ENCODE peak calls at places on chromosome 20, in five cellular contexts. L is neuronal stem cell, S is H9, J is H1, Y is trophoblast cell. B is an unnamed sample.

GRCh38 chr20:19817017-19817416 is 59.0 kb downstream of the RIN2 start:
- DNase-seq in L (no peak), S (no peak), J (no peak), Y (peak), B (peak)

GRCh38 chr20:39041067-39041466 is 78.9 kb downstream of the DHX35 start:
- DNase-seq in L (no peak), S (no peak), J (no peak), Y (no peak), B (no peak)

GRCh38 chr20:919491-919916 is 3.4 kb upstream of the ANGPT4 start:
- DNase-seq in L (no peak), S (no peak), J (no peak), Y (no peak), B (no peak)

GRCh38 chr20:47795214-47795667 is 10.0 kb upstream of the SULF2 start:
- DNase-seq in L (no peak), S (no peak), J (no peak), Y (no peak), B (no peak)

GRCh38 chr20:44835661-44836221 is 25.4 kb upstream of the RIMS4 start:
- DNase-seq in L (no peak), S (no peak), J (no peak), Y (peak), B (no peak)

GRCh38 chr20:8787090-8787489 is 281.8 kb upstream of the PLCB4 start:
- DNase-seq in L (no peak), S (no peak), J (no peak), Y (no peak), B (no peak)

GRCh38 chr20:37225146-37225545 is 36.5 kb downstream of the GHRH start:
- DNase-seq in L (no peak), S (no peak), J (no peak), Y (no peak), B (no peak)

GRCh38 chr20:10848810-10849370 is 175.1 kb upstream of the JAG1 start:
- DNase-seq in L (peak), S (peak), J (no peak), Y (peak), B (peak)

GRCh38 chr20:20557406-20557805 is 155.0 kb downstream of the RALGAPA2 start:
- DNase-seq in L (no peak), S (no peak), J (no peak), Y (no peak), B (no peak)

GRCh38 chr20:44576297-44576696 is 6.1 kb upstream of the PKIG start:
- DNase-seq in L (no peak), S (no peak), J (no peak), Y (peak), B (peak)

GRCh38 chr20:15986690-15987089 is 586.6 kb downstream of the KIF16B start:
- DNase-seq in L (no peak), S (no peak), J (no peak), Y (no peak), B (no peak)

GRCh38 chr20:9999660-10000059 is 35.1 kb upstream of the ANKEF1 start:
- DNase-seq in L (no peak), S (no peak), J (no peak), Y (peak), B (no peak)

GRCh38 chr20:35306931-35307517 is 14.8 kb upstream of the FAM83C start:
- DNase-seq in L (peak), S (peak), J (peak), Y (peak), B (peak)

GRCh38 chr20:25495189-25495824 is 87.8 kb downstream of the GINS1 start:
- DNase-seq in L (no peak), S (no peak), J (no peak), Y (no peak), B (no peak)

GRCh38 chr20:43992885-43993284 is 78.2 kb downstream of the TOX2 start:
- DNase-seq in L (no peak), S (no peak), J (no peak), Y (no peak), B (no peak)

GRCh38 chr20:48457261-48458002 is 370.4 kb downstream of the PREX1 start:
- DNase-seq in L (no peak), S (no peak), J (no peak), Y (no peak), B (no peak)

GRCh38 chr20:60100780-60101179 is 142.6 kb downstream of the CDH26 start:
- DNase-seq in L (no peak), S (no peak), J (no peak), Y (no peak), B (no peak)

GRCh38 chr20:61753196-61753942 is 312.3 kb downstream of the TAF4 start:
- DNase-seq in L (no peak), S (no peak), J (no peak), Y (peak), B (peak)

GRCh38 chr20:48669946-48670630 is 157.7 kb downstream of the PREX1 start:
- DNase-seq in L (no peak), S (no peak), J (no peak), Y (no peak), B (no peak)

GRCh38 chr20:35342154-35342769 is 50.0 kb upstream of the FAM83C start:
- DNase-seq in L (no peak), S (peak), J (no peak), Y (no peak), B (no peak)

GRCh38 chr20:48990467-48990866 is 55.6 kb upstream of the CSE1L start:
- DNase-seq in L (no peak), S (no peak), J (no peak), Y (no peak), B (no peak)

DNA sequence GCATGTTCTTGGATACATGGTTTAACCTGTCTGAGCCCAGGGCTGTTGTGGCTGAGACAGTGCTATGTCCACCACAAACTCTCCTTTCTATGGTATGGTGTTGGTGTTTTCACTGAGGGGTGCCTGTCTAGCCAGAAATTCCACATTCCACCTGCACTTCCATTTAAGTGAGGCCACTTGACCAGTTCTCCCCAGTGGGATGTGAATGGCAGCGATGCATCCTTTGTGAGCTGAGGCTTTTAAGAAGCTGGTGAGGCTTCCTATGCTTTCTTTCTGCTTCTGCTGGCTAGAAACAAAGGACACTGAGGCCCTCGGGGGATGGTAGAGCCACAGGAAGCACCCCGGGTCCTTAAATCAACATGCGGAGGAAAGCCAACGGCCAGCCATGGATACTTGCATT is 151.5 kb upstream of the CHD6 start:
- DNase-seq in L (no peak), S (peak), J (peak), Y (peak), B (no peak)
- H4K8ac ChIP-seq in L (no peak), S (no peak), J (no peak), Y (no peak), B (no peak)

DNA sequence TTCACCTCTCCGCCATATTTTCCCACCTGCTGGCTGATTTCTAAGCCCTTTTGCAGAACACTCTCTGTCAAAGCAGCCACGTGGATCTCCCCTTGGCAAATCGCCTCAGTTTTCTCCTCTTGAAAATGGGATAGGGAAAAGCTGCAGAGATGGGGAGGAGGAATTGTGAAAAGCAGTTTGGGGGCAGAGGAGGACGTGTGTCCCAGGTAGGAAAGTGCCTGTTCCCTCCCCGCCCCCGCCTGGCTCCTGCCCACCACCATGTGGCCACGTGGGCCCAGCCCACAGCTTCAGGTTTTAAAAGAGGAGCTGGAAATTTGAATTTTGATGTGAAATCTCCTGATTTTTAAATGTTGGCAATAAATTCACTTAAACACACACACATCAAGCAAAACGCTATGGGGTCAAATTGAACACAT is 3.6 kb upstream of the CEBPB start:
- DNase-seq in L (no peak), S (no peak), J (no peak), Y (no peak), B (no peak)
- H2BK12ac ChIP-seq in L (no peak), S (no peak), J (peak), Y (no peak), B (peak)

DNA sequence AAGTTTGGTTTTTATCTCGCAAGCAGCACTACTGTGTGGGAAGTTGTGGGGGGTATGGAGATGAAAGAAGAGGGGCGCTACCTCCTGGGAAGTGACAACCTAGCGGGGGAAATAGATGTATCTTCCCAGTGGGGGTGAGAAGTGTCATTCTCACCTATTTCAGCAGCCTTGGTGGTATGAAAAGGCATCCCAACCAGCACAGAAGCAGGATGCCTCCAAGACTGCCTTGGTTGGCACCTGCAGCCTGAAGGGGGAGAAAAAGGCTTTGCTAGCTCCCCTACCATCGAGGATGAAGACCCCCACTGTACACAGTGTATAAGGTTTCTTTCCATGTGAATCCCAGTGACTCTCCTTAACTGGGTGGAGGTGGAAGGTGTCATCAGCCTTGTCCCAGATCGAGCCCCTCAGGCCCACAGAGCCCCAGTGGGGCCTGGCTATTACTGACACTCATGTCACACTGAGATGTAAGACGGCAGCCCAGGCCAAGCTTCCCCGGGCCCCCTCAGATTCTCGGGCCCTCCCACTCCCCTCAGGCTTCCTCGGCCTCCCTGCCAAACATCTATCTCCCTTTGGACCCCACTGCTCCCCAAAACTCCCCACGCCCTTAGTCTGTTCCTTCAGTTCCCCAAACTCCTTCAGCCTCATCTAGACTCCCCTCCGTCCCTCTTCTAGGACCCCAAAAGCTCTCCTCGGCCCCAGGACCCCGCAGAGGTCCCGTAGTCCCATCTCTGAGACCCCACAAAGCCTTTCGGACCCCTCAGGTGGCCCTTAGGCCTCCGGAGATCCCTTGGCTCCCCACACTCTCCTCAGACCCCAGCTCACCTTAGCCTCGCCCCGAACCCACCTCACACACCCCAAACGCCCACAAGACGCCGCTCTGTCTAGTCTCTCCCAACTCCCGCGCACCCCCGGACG is 688 bp downstream of the COMMD7 start:
- DNase-seq in L (no peak), S (no peak), J (peak), Y (no peak), B (no peak)
- H4K8ac ChIP-seq in L (no peak), S (no peak), J (peak), Y (peak), B (peak)

DNA sequence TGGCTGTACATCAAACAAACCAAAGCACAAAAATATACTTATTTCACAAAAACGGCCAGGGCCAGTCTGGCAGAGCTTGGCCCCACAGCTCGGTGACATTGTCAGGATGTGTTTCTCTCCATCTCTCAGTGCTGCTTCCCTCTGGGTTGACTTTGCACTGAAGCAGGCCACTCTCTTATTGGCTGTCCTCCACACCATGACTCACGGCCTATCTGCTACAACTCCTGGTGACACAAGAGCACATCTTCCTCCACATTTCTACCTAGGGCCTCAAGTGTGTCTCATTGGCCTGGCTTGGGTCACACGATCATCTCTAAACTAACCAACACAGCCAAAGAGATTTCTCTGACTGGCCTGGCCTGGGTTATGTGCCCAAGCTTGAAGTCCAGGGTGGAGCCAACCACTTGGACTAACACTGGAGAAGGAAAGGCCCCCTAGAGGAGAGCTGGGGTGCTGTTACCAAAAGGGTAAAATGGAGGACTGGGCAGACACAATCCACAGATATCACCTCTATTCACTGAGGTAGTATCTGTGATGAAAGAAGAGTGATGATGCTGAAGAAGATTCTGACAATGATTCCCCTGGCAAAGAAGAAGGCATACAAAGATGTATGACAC is 159.8 kb upstream of the TSHZ2 start:
- DNase-seq in L (no peak), S (no peak), J (no peak), Y (no peak), B (no peak)
- H2BK12ac ChIP-seq in L (no peak), S (no peak), J (no peak), Y (no peak), B (no peak)

DNA sequence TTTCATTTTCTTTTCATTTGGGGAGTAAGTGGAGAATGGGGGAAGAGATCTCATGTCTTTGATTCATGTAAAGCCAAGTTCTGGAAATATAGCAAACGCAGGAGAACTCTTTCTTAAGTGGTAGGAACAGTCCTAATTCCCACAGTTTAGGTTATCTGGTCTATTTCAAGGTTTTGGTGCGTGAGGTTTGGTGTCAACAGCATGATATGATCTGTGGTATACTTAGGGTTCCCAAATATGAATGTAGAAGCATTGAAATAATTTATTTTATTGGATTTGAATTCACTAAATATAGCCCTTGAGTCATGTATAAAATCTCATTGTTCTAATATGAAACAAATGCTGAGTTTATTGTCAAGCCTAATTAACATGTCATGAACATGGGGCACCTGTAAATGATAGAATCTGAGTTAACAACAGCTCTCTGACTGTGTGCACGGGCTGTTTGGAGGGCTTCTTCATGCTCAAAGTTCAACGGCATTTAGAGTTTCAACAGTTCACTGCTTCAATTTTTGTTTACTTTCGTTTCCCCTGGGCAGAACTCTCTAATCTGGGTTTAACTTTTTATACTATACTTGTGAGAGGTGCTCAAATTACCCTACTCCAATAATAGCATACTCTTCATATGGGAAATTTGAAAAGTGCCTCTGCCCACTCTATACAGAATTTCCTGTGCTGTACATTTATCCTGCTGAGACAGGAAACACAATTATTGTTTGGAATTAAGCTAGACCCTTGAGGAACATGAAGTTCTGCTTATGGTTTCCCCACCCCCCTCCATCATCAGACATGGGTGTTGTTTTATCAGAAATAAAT is 236.3 kb upstream of the ZNF217 start:
- DNase-seq in L (no peak), S (no peak), J (no peak), Y (peak), B (peak)
- H4K8ac ChIP-seq in L (no peak), S (no peak), J (no peak), Y (no peak), B (no peak)

GRCh38 chr20:63457737-63458136 is 14.7 kb downstream of the KCNQ2 start:
- DNase-seq in L (no peak), S (no peak), J (no peak), Y (peak), B (no peak)
- H2BK12ac ChIP-seq in L (no peak), S (no peak), J (no peak), Y (no peak), B (no peak)

GRCh38 chr20:50789968-50790650 is 4.8 kb upstream of the BCAS4 start:
- DNase-seq in L (no peak), S (no peak), J (no peak), Y (no peak), B (no peak)

GRCh38 chr20:50788868-50789125 is 6.1 kb upstream of the BCAS4 start:
- DNase-seq in L (no peak), S (no peak), J (no peak), Y (no peak), B (no peak)

GRCh38 chr20:50792708-50793574 is 1.9 kb upstream of the BCAS4 start:
- DNase-seq in L (no peak), S (no peak), J (no peak), Y (no peak), B (no peak)

GRCh38 chr20:50788045-50788867 is 6.6 kb upstream of the BCAS4 start:
- DNase-seq in L (no peak), S (no peak), J (no peak), Y (peak), B (no peak)

GRCh38 chr20:50790651-50791277 is 4.1 kb upstream of the BCAS4 start:
- DNase-seq in L (peak), S (peak), J (peak), Y (peak), B (peak)
- H4K8ac ChIP-seq in L (no peak), S (no peak), J (peak), Y (peak), B (peak)

GRCh38 chr20:2104236-2104635 is 2.6 kb downstream of the STK35 start:
- DNase-seq in L (no peak), S (no peak), J (no peak), Y (no peak), B (peak)
- H2BK12ac ChIP-seq in L (no peak), S (no peak), J (no peak), Y (no peak), B (no peak)

B was measured in mesenchymal stem cell.